ENCODE peak calls at places on chromosomes 3 and 15, in five cellular contexts. G is choroid plexus epithelial cell, R is ascending aorta, B is RWPE1, U is AG10803. Y is an unnamed sample.

GRCh38 chr3:154148541-154148940 is 27.4 kb downstream of the ARHGEF26 start:
- DNase-seq in U (peak), B (no peak), R (no peak), G (peak), Y (no peak)

GRCh38 chr3:44969170-44969569 is 6.8 kb downstream of the ZDHHC3 start:
- DNase-seq in R (no peak), G (no peak), B (no peak), U (no peak), Y (no peak)

GRCh38 chr15:58228708-58229107 is 90.5 kb downstream of the AQP9 start:
- DNase-seq in R (no peak), B (no peak), G (peak), U (peak), Y (no peak)

GRCh38 chr3:186102687-186103086 is 6.2 kb downstream of the ETV5 start:
- DNase-seq in U (peak), B (no peak), R (no peak), G (no peak), Y (no peak)

GRCh38 chr15:44801368-44801767 is 65.0 kb downstream of the TRIM69 start:
- DNase-seq in G (peak), U (no peak), R (no peak), B (no peak), Y (no peak)

GRCh38 chr15:41633609-41634008 is 26.6 kb upstream of the MGA start:
- DNase-seq in R (no peak), G (no peak), B (no peak), U (no peak), Y (no peak)

GRCh38 chr15:27660676-27661075 is 438.4 kb downstream of the OCA2 start:
- DNase-seq in G (peak), U (no peak), B (no peak), R (no peak), Y (no peak)

GRCh38 chr15:68100194-68100593 is 46.1 kb downstream of the PIAS1 start:
- DNase-seq in R (no peak), B (no peak), U (no peak), G (no peak), Y (no peak)

GRCh38 chr15:38624248-38625214 is 59.9 kb upstream of the RASGRP1 start:
- DNase-seq in U (peak), G (peak), B (no peak), R (no peak), Y (no peak)

GRCh38 chr15:74616020-74616939 is 644 bp downstream of the CLK3 start:
- DNase-seq in U (peak), R (peak), B (peak), G (peak), Y (peak)

GRCh38 chr3:126414406-126414805 is 19.7 kb downstream of the CFAP100 start:
- DNase-seq in U (no peak), G (no peak), R (no peak), B (no peak), Y (no peak)

DNA sequence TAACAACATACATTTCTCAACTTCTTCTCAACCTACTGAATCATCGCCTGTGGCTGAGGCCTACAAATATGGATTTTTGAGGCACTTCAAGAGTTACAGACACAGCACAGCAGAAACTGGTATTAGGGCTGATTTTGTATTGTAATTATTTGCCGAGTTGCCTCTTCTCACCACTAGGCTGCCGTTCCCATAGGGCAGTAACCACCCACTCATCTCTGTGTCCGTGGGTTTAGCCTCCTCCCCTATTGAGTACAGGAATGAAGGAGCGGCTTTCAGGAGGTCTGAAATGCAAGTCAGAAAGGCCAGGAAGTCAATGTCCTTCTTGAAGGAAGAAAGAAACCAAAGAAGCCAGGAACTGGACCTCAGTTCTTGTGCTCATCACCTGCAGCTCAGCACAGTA is 220.8 kb downstream of the MTHFS start:
- DNase-seq in U (peak), R (no peak), G (no peak), B (no peak), Y (no peak)
- TF ChIP-seq CTCF in U (no peak), R (no peak), G (peak), B (no peak), Y (no peak)

DNA sequence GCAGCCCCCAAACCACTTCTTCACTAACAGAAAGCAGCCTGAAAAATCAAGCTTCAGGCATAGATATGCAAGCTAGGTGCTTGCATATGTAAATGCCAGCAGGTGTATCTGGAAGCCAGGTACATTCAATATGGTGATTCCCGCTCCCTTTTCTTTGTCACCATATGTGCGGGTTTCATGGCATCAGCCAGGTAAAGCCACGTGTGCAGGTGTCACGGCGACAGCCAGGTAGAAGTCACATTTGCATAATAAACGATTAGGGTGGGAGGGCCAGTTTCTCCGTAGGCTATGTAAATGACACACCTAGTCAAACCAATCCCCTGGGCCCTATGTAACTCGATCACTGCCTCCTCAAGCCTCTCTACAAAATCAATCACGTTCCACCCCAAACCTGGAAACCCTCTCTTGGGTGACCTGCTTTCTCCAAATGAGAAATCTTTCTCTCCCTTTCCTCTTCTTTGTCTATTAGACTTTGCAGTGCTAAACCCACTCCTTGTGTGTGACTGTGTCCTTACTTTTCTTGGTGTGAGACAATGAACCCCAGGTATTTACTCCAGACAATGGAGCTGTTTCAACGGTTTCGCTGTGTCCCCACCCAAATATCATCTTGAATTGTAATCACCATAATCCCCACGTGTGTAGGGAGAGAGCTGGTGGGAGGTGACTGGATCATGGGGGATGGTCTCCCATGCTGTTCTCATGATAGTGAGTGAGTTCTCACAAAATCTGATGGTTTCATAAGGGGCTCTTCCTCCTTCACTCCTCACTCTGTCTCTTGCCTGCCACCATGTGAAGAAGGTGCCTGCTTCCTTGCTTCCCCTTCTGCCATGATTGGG is 44.6 kb downstream of the ONECUT1 start:
- DNase-seq in G (no peak), U (no peak), R (no peak), B (no peak), Y (no peak)
- TF ChIP-seq CTCF in G (no peak), U (no peak), R (no peak), B (no peak), Y (no peak)

GRCh38 chr3:129023909-129024308 is 22.8 kb downstream of the EFCC1 start:
- DNase-seq in R (no peak), U (no peak), G (peak), B (peak), Y (no peak)
- TF ChIP-seq CTCF in R (no peak), U (peak), G (peak), B (peak), Y (no peak)

GRCh38 chr3:52388933-52389332 is 56.0 kb downstream of the SEMA3G start:
- DNase-seq in R (no peak), G (peak), B (no peak), U (no peak), Y (no peak)

GRCh38 chr3:52387481-52387880 is 57.4 kb downstream of the SEMA3G start:
- DNase-seq in R (no peak), U (no peak), B (no peak), G (no peak), Y (no peak)

GRCh38 chr3:52391096-52391495 is 53.8 kb downstream of the SEMA3G start:
- DNase-seq in B (no peak), R (no peak), G (no peak), U (no peak), Y (no peak)

GRCh38 chr3:52385157-52385556 is 59.7 kb downstream of the SEMA3G start:
- DNase-seq in R (no peak), B (no peak), G (peak), U (peak), Y (no peak)

DNA sequence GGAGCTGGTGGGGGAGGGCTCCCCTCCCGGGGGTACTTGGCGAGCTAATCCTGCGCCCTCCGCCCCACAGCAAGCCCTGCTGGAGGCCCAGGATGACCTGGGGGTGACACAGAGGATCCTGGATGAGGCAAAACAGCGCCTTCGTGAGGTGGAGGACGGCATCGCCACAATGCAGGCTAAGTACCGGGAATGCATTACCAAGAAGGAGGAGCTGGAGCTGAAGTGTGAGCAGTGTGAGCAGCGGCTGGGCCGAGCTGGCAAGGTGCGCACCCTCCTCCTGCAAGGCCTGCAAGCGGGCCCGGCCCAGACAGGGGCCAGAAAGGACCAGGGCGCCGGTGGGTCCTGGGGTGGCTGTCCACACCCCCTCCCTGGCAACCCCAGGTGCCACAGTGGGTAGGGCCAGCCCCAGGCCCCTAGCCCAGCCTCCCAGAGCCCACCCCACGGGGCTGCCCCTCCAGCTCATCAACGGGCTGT is 56.5 kb downstream of the SEMA3G start:
- DNase-seq in R (no peak), U (no peak), B (no peak), G (no peak), Y (no peak)
- TF ChIP-seq CTCF in R (no peak), U (no peak), B (no peak), G (no peak), Y (no peak)

GRCh38 chr3:136547293-136547692 is 204.9 kb downstream of the STAG1 start:
- DNase-seq in G (peak), U (peak), B (peak), R (no peak), Y (no peak)

GRCh38 chr3:136545664-136546266 is 206.4 kb downstream of the STAG1 start:
- DNase-seq in U (peak), R (no peak), B (no peak), G (peak), Y (no peak)

GRCh38 chr3:136543385-136543784 is 208.8 kb downstream of the STAG1 start:
- DNase-seq in B (no peak), G (peak), U (peak), R (no peak), Y (no peak)

GRCh38 chr3:136544532-136544931 is 207.6 kb downstream of the STAG1 start:
- DNase-seq in B (no peak), U (peak), R (no peak), G (peak), Y (no peak)

GRCh38 chr3:136546718-136547117 is 205.5 kb downstream of the STAG1 start:
- DNase-seq in G (peak), R (no peak), U (peak), B (no peak), Y (no peak)
- TF ChIP-seq CTCF in G (no peak), R (no peak), U (no peak), B (no peak), Y (no peak)

DNA sequence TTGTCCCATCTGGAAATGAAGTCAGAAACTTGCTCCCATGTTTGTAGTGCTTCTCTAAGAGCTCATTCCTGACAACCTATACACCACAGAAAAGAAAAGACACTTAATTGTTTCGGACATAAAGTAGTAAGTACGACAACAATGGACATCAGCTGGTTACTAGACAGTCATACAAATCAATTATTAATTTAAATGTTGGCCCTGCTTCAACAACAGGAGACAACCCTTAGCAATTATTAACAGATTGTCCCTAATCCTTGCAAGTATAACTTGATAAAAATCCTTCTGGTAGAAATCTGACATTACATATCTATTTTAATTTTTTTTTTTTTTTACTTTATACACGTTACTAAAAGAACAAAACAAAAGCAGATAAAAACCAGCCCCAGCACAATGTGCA is 29.8 kb downstream of the ERICH6 start:
- DNase-seq in B (no peak), G (no peak), R (no peak), U (no peak), Y (no peak)
- TF ChIP-seq CTCF in B (no peak), G (no peak), R (no peak), U (no peak), Y (no peak)

GRCh38 chr3:25843332-25843731 is 53.4 kb downstream of the OXSM start:
- DNase-seq in B (no peak), R (no peak), G (peak), U (no peak), Y (no peak)
- TF ChIP-seq CTCF in B (no peak), R (peak), G (peak), U (peak), Y (no peak)

DNA sequence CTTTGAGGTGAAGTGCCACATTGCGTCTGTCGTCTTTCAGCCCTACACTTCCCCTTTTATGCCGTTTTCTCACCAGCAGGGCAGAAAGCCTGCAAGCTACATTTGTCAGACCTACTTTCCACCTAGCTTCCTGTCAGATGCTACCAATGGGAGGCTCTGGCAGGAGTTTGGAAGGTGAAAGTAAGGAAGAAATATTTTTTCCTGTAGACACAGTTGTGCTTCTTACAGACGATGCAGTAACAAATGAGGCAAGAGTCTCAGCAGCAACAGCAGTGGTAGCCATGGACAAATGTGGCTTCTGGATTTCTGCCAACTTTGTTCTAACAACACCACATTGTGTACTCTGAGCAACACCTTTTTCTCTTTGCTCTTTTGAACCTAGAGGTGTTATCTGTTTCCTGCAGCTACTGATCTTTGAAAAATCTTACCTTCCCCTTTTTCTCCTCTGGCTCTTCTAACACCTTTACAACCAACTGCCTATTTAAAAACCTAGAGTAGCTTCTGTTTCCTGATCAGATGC is 70.6 kb upstream of the STT3B start:
- DNase-seq in R (no peak), G (peak), U (no peak), B (no peak), Y (no peak)
- TF ChIP-seq CTCF in R (no peak), G (no peak), U (peak), B (no peak), Y (no peak)

Y was measured in testis.